ENCODE peak calls at places on chromosomes 5 and 9, in ten cellular contexts. R is Karpas-422; D is GM20000; Q is activated T-helper 1 cell treated with Interleukin-2 at 50 U/mL for 16 hours; L is stomach; Z is stimulated activated CD8-positive, alpha-beta memory T cell treated with anti-CD3 and anti-CD28 coated beads, Interleukin-15, amount 100 ng/mL, for 48 hours; K is endodermal cell; E is NCI-H1092; X is tibial artery; M is iPS DF 6.9. B is an unnamed sample.

GRCh38 chr5:139649082-139649991 is 1.2 kb downstream of the CXXC5 start:
- DNase-seq in R (peak; percentile 57), D (no peak), Q (no peak), L (no peak), Z (no peak), K (peak; percentile 91), E (no peak), X (no peak), M (no peak), B (no peak)

GRCh38 chr5:78566747-78567449 is 81.7 kb downstream of the LHFPL2 start:
- DNase-seq in R (no peak), D (no peak), Q (no peak), L (no peak), Z (no peak), K (no peak), E (no peak), X (no peak), M (no peak), B (no peak)

GRCh38 chr9:94782367-94783120 is 56.0 kb downstream of the AOPEP start:
- DNase-seq in R (peak; percentile 45), D (no peak), Q (no peak), L (no peak), Z (no peak), K (no peak), E (no peak), X (no peak), M (no peak), B (no peak)

GRCh38 chr5:107640568-107640967 is 30.2 kb downstream of the EFNA5 start:
- DNase-seq in R (no peak), D (no peak), Q (no peak), L (no peak), Z (no peak), K (no peak), E (no peak), X (no peak), M (no peak), B (no peak)

GRCh38 chr5:138339086-138339456 is 1.0 kb downstream of the FAM53C start:
- DNase-seq in R (peak; percentile 60), D (no peak), Q (no peak), L (peak; percentile 35), Z (no peak), K (peak; percentile 71), E (no peak), X (no peak), M (no peak), B (no peak)

GRCh38 chr5:141858084-141858765 is 20.0 kb downstream of the PCDH1 start:
- DNase-seq in R (no peak), D (no peak), Q (no peak), L (peak; percentile 54), Z (no peak), K (peak; percentile 80), E (no peak), X (no peak), M (no peak), B (no peak)

GRCh38 chr5:83434929-83435328 is 36.6 kb upstream of the VCAN start:
- DNase-seq in R (no peak), D (no peak), Q (no peak), L (no peak), Z (no peak), K (no peak), E (no peak), X (no peak), M (no peak), B (no peak)

GRCh38 chr5:61790678-61791077 is 458.6 kb downstream of the ZSWIM6 start:
- DNase-seq in R (no peak), D (peak; percentile 10), Q (no peak), L (peak; percentile 37), Z (no peak), K (peak; percentile 52), E (no peak), X (no peak), M (no peak), B (no peak)

GRCh38 chr5:10563940-10564837 is at the start of gene ANKRD33B:
- DNase-seq in R (peak; percentile 86), D (peak; percentile 96), Q (peak; percentile 58), L (peak; percentile 49), Z (peak; percentile 72), K (peak; percentile 93), E (peak; percentile 34), X (peak; percentile 49), M (no peak), B (no peak)

GRCh38 chr5:35285011-35285410 is 54.7 kb upstream of the PRLR start:
- DNase-seq in R (no peak), D (no peak), Q (no peak), L (no peak), Z (no peak), K (no peak), E (no peak), X (no peak), M (no peak), B (no peak)

GRCh38 chr9:74415995-74416394 is 81.1 kb upstream of the RORB start:
- DNase-seq in R (no peak), D (no peak), Q (no peak), L (no peak), Z (no peak), K (no peak), E (no peak), X (no peak), M (no peak), B (no peak)

GRCh38 chr9:107620801-107621200 is 131.2 kb upstream of the KLF4 start:
- DNase-seq in R (no peak), D (no peak), Q (no peak), L (no peak), Z (no peak), K (no peak), E (no peak), X (no peak), M (no peak), B (no peak)

GRCh38 chr9:15306757-15307522 is at the start of gene TTC39B:
- DNase-seq in R (peak; percentile 85), D (peak; percentile 92), Q (peak; percentile 69), L (peak; percentile 96), Z (peak; percentile 88), K (peak; percentile 99), E (peak; percentile 83), X (peak; percentile 94), M (peak; percentile 84), B (peak; percentile 74)

GRCh38 chr5:105903069-105903468 is 1767.7 kb downstream of the EFNA5 start:
- DNase-seq in R (no peak), D (no peak), Q (no peak), L (no peak), Z (no peak), K (no peak), E (no peak), X (no peak), M (no peak), B (no peak)

GRCh38 chr5:43601454-43602260 is 1.3 kb upstream of the NNT start:
- DNase-seq in R (peak; percentile 81), D (peak; percentile 61), Q (no peak), L (no peak), Z (no peak), K (no peak), E (peak; percentile 1), X (no peak), M (no peak), B (no peak)

GRCh38 chr9:129836342-129837007 is 1.2 kb downstream of the USP20 start:
- DNase-seq in R (peak; percentile 87), D (peak; percentile 36), Q (no peak), L (no peak), Z (no peak), K (no peak), E (no peak), X (peak; percentile 27), M (no peak), B (no peak)

GRCh38 chr5:14871084-14871572 is 450 bp downstream of the ANKH start:
- DNase-seq in R (no peak), D (peak; percentile 37), Q (peak; percentile 19), L (no peak), Z (no peak), K (no peak), E (peak; percentile 31), X (peak; percentile 36), M (no peak), B (peak; percentile 63)

GRCh38 chr5:42880621-42881020 is 68.9 kb upstream of the SELENOP start:
- DNase-seq in R (peak; percentile 32), D (no peak), Q (no peak), L (no peak), Z (no peak), K (no peak), E (no peak), X (no peak), M (no peak), B (no peak)

GRCh38 chr5:61184708-61185107 is 22.4 kb upstream of the SMIM15 start:
- DNase-seq in R (no peak), D (no peak), Q (no peak), L (no peak), Z (no peak), K (no peak), E (no peak), X (no peak), M (no peak), B (no peak)

GRCh38 chr5:102561894-102562760 is 63.3 kb upstream of the SLCO6A1 start:
- DNase-seq in R (peak; percentile 74), D (peak; percentile 23), Q (no peak), L (no peak), Z (no peak), K (peak; percentile 92), E (no peak), X (no peak), M (peak; percentile 45), B (no peak)

GRCh38 chr9:82601272-82601835 is 461.6 kb downstream of the RASEF start:
- DNase-seq in R (no peak), D (no peak), Q (no peak), L (no peak), Z (no peak), K (no peak), E (no peak), X (no peak), M (no peak), B (no peak)

GRCh38 chr5:138179277-138179857 is 455 bp downstream of the KIF20A start:
- DNase-seq in R (peak; percentile 70), D (no peak), Q (no peak), L (no peak), Z (no peak), K (peak; percentile 61), E (no peak), X (no peak), M (no peak), B (no peak)

GRCh38 chr9:123607987-123608565 is 252.1 kb downstream of the CRB2 start:
- DNase-seq in R (peak; percentile 69), D (peak; percentile 75), Q (no peak), L (no peak), Z (no peak), K (no peak), E (no peak), X (no peak), M (no peak), B (no peak)

GRCh38 chr5:167699434-167699833 is 592.0 kb upstream of the WWC1 start:
- DNase-seq in R (no peak), D (no peak), Q (no peak), L (no peak), Z (no peak), K (peak; percentile 86), E (no peak), X (no peak), M (peak; percentile 84), B (no peak)

GRCh38 chr5:147949711-147950573 is 43.6 kb upstream of the C5orf46 start:
- DNase-seq in R (peak; percentile 80), D (peak; percentile 54), Q (no peak), L (no peak), Z (no peak), K (no peak), E (peak; percentile 4), X (no peak), M (no peak), B (no peak)

GRCh38 chr5:174520420-174521396 is 203.7 kb upstream of the MSX2 start:
- DNase-seq in R (no peak), D (no peak), Q (no peak), L (peak; percentile 74), Z (no peak), K (peak; percentile 94), E (no peak), X (no peak), M (peak; percentile 16), B (no peak)

GRCh38 chr5:77620404-77620803 is 18.1 kb downstream of the OTP start:
- DNase-seq in R (peak; percentile 54), D (no peak), Q (no peak), L (no peak), Z (no peak), K (peak; percentile 88), E (no peak), X (no peak), M (no peak), B (no peak)

GRCh38 chr5:81530919-81531318 is 137.0 kb upstream of the ACOT12 start:
- DNase-seq in R (no peak), D (no peak), Q (no peak), L (no peak), Z (no peak), K (no peak), E (no peak), X (no peak), M (no peak), B (no peak)